ENCODE peak calls at places on chromosomes 1 and 21, in four cellular contexts. T, Q, D and B are unnamed samples.

GRCh38 chr21:41703857-41704501 is 62.9 kb downstream of the RIPK4 start:
- DNase-seq in Q (peak; percentile 83), T (peak; percentile 51), D (no peak), B (no peak)

GRCh38 chr1:3248416-3249141 is 179.6 kb downstream of the PRDM16 start:
- DNase-seq in T (no peak), Q (no peak), D (no peak), B (no peak)

GRCh38 chr1:156726549-156727226 is 1.6 kb upstream of the METTL25B start:
- DNase-seq in Q (peak; percentile 77), T (peak; percentile 84), D (peak; percentile 71), B (peak; percentile 87)

GRCh38 chr1:76106251-76106650 is 31.7 kb downstream of the ST6GALNAC3 start:
- DNase-seq in Q (no peak), T (no peak), D (no peak), B (no peak)

GRCh38 chr21:24514081-24514733 is 1093.1 kb downstream of the MRPL39 start:
- DNase-seq in Q (no peak), D (no peak), T (peak; percentile 57), B (peak; percentile 0)

GRCh38 chr1:228391411-228392020 is 15.1 kb downstream of the TRIM11 start:
- DNase-seq in D (no peak), Q (no peak), T (no peak), B (no peak)

GRCh38 chr1:208461680-208462079 is 217.5 kb upstream of the PLXNA2 start:
- DNase-seq in D (no peak), Q (no peak), T (peak; percentile 22), B (no peak)

GRCh38 chr1:47415728-47416318 is at the start of gene FOXE3:
- DNase-seq in T (no peak), Q (no peak), D (no peak), B (no peak)

GRCh38 chr1:53517109-53517508 is 57.9 kb downstream of the DMRTB1 start:
- DNase-seq in D (no peak), Q (no peak), T (no peak), B (no peak)

GRCh38 chr1:214233856-214234634 is 46.9 kb upstream of the SMYD2 start:
- DNase-seq in Q (no peak), D (no peak), T (no peak), B (no peak)

GRCh38 chr1:177820213-177820612 is 149.6 kb downstream of the SEC16B start:
- DNase-seq in T (no peak), Q (no peak), D (no peak), B (peak; percentile 9)

GRCh38 chr21:46622226-46622625 is 13.2 kb upstream of the PRMT2 start:
- DNase-seq in Q (peak; percentile 19), T (no peak), D (no peak), B (no peak)

GRCh38 chr1:168774241-168774640 is 45.2 kb upstream of the DPT start:
- DNase-seq in Q (peak; percentile 31), D (no peak), T (no peak), B (peak; percentile 70)

GRCh38 chr1:84996846-84997666 is at the start of gene MCOLN2:
- DNase-seq in Q (peak; percentile 49), D (no peak), T (peak; percentile 8), B (peak; percentile 65)

GRCh38 chr1:46448109-46448911 is 41.3 kb upstream of the DMBX1 start:
- DNase-seq in Q (peak; percentile 17), D (no peak), T (no peak), B (no peak)

GRCh38 chr1:174949061-174949460 is 50.7 kb upstream of the CACYBP start:
- DNase-seq in D (no peak), Q (no peak), T (no peak), B (no peak)

GRCh38 chr21:32537569-32537881 is 47.8 kb downstream of the TCP10L start:
- DNase-seq in Q (no peak), T (peak; percentile 2), D (no peak), B (no peak)
- H3K4me1 ChIP-seq in Q (no peaks in the 10 kb centered on the region), T (no peaks in the 10 kb centered on the region), D (peaks cover 6% of the 10 kb centered on the region), B (no peaks in the 10 kb centered on the region)

DNA sequence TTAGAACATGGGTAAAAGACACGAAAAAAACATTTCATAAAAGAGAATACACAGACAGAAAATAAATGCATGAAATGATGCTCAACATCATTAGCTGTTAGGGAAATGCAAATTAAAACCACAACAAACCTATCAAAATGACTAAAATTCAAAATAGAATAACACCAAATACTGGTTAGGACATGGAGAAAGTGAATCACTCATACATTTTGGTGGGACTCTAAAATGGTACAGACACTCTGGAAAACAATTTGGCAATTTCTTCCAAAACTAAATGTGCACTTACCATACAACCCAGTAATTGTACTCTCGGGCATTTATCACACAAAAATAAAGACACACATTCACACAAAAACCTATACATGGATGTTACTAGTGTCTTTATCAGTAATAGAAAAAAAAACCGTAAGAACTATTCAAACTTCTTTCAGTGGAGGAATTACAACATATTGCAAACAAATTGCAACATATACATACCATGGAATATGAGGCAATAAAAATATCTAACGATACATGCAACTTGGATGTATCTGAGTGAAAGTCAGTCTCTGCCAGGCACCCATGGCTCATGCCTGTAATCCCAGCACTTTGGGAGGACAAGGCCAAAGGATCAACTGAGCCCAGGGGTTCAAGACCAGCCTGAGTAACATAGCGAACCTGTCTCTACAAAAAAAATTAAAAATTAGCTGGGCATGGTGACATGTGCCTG is 19.7 kb downstream of the HSF2BP start:
- DNase-seq in D (no peak), Q (peak; percentile 39), T (no peak), B (peak; percentile 81)
- TF ChIP-seq EZH2phosphoT487 in D (no peak), Q (no peak), T (no peak), B (no peak)

DNA sequence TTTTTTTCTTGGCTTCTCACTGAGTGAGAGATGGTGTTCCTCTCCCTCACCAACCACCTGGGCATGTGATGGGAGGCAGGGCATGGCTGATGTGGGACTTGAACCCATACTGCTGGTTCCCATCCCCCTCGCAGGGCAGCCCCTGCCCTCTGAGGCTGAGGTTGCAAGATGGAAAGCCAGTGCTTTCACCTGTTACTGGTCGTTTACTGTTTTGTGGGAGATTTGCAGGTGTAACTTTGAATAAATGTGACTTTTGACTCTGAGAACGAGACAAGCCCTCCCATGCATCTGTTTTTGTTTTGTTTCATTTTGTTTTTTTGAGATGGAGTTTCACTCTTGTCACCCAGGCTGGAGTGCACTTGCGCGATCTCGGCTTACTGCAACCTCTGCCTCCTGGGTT is 21.6 kb downstream of the C1orf167 start:
- DNase-seq in T (peak; percentile 72), D (no peak), Q (no peak), B (no peak)
- H3K4me2 ChIP-seq in T (peak overlapping the region; percentile 81), D (no peak overlapping the region), Q (no peak overlapping the region), B (no peak overlapping the region)

DNA sequence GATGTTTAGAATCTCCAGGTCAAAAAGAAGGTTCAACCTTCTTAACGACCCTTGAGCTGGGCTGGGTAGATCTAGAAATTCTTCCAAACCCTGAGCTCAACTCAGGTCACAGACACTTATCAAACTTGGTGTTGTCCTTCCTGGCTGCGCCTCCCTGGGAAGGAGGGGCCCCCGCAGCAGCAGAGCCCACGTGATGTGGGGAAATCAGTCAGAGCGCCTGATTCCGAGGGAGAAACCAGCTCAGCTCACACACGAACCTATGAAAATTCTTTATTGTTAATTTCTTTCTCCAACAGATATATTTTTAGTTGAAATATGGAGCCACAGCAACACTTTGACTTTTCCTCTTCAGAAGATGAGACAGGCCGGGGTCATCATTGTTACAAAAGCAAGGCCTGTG is 24.3 kb upstream of the CLSTN1 start:
- DNase-seq in Q (peak; percentile 67), D (no peak), T (no peak), B (no peak)
- H3K4me1 ChIP-seq in Q (peaks cover 6% of the 10 kb centered on the region), D (no peaks in the 10 kb centered on the region), T (no peaks in the 10 kb centered on the region), B (no peaks in the 10 kb centered on the region)

DNA sequence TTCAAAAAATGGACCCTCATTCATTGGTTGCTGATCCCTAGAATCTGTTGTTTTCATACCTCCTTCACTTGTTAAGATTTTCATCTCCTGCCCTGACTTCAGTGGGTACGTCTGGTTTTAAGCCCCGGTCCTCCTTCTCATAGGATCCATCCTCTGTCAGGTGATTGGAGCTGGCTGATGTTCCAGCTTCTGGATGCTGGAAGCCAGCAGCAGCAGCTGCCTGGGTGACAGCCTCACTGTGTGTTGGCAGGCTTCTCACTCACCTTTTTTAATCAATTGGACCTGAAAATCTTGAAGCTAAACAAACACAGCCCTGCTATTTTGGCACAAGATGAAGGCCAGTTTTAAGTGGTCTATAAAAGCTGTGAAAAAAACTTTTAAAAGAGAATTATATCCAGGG is 180.9 kb downstream of the DISC1 start:
- DNase-seq in Q (no peak), D (no peak), T (no peak), B (peak; percentile 11)
- TF ChIP-seq EZH2phosphoT487 in Q (no peak), D (no peak), T (no peak), B (no peak)

GRCh38 chr1:36125129-36125991 is at the start of gene COL8A2:
- DNase-seq in T (no peak), Q (peak; percentile 68), D (no peak), B (peak; percentile 52)
- H3K4me2 ChIP-seq in T (peak within 1 kb of the TSS; percentile 12), Q (peak within 1 kb of the TSS; percentile 96), D (no peak within 1 kb of the TSS), B (peak within 1 kb of the TSS; percentile 35)

GRCh38 chr1:202007279-202007678 is 3.1 kb upstream of the ELF3 start:
- DNase-seq in D (no peak), Q (no peak), T (no peak), B (no peak)
- H3K4me1 ChIP-seq in D (peaks cover 54% of the 10 kb centered on the region), Q (peaks cover 38% of the 10 kb centered on the region), T (peaks cover 11% of the 10 kb centered on the region), B (no peaks in the 10 kb centered on the region)

GRCh38 chr21:35838987-35839763 is 221.2 kb downstream of the SETD4 start:
- DNase-seq in Q (no peak), T (no peak), D (no peak), B (no peak)

GRCh38 chr21:35849131-35849530 is 211.2 kb downstream of the SETD4 start:
- DNase-seq in T (no peak), Q (no peak), D (no peak), B (no peak)

GRCh38 chr21:35840197-35840799 is 220.0 kb downstream of the SETD4 start:
- DNase-seq in D (peak; percentile 72), Q (peak; percentile 85), T (peak; percentile 92), B (peak; percentile 83)

GRCh38 chr21:35840949-35841348 is 219.4 kb downstream of the SETD4 start:
- DNase-seq in D (no peak), T (no peak), Q (no peak), B (no peak)

GRCh38 chr21:35843911-35844667 is 216.2 kb downstream of the SETD4 start:
- DNase-seq in D (no peak), Q (no peak), T (no peak), B (peak; percentile 23)
- TF ChIP-seq EZH2phosphoT487 in D (no peak), Q (no peak), T (no peak), B (no peak)